ENCODE peak calls at places on chromosomes 4 and X, in four cellular contexts. F is neuronal stem cell, C is HCT116, W is mesendoderm. Y is an unnamed sample.

GRCh38 chrX:15988661-15989603 is 134.3 kb upstream of the AP1S2 start:
- DNase-seq in F (no peak), C (no peak), W (peak), Y (peak)

GRCh38 chrX:34642849-34643248 is 14.2 kb downstream of the TMEM47 start:
- DNase-seq in F (no peak), C (no peak), W (no peak), Y (no peak)

GRCh38 chr4:173835863-173836262 is 305.8 kb upstream of the HAND2 start:
- DNase-seq in F (peak), C (no peak), W (peak), Y (peak)

GRCh38 chr4:111977419-111977965 is 167.8 kb upstream of the FAM241A start:
- DNase-seq in F (no peak), C (no peak), W (no peak), Y (no peak)

GRCh38 chr4:15836362-15836761 is 58.2 kb downstream of the CD38 start:
- DNase-seq in F (no peak), C (peak), W (peak), Y (peak)

GRCh38 chr4:40856836-40857362 is 107.1 kb downstream of the NSUN7 start:
- DNase-seq in F (peak), C (no peak), W (peak), Y (peak)

GRCh38 chr4:24973471-24974251 is 57.1 kb downstream of the LGI2 start:
- DNase-seq in F (no peak), C (no peak), W (no peak), Y (peak)

GRCh38 chr4:147749811-147750321 is 18.0 kb downstream of the ARHGAP10 start:
- DNase-seq in F (no peak), C (no peak), W (no peak), Y (no peak)

GRCh38 chr4:93042746-93043145 is 739.0 kb downstream of the GRID2 start:
- DNase-seq in F (no peak), C (no peak), W (no peak), Y (no peak)

GRCh38 chr4:76272091-76272490 is 20.6 kb downstream of the FAM47E start:
- DNase-seq in F (no peak), C (no peak), W (no peak), Y (no peak)

GRCh38 chr4:69134471-69134870 is 38.2 kb downstream of the UGT2B7 start:
- DNase-seq in F (no peak), C (no peak), W (no peak), Y (no peak)

GRCh38 chr4:79575709-79576479 is 167.9 kb upstream of the GK2 start:
- DNase-seq in F (no peak), C (no peak), W (no peak), Y (no peak)

GRCh38 chrX:80181079-80181478 is 166.5 kb downstream of the TBX22 start:
- DNase-seq in F (no peak), C (no peak), W (peak), Y (no peak)

GRCh38 chr4:4945021-4945420 is 74.2 kb downstream of the CYTL1 start:
- DNase-seq in F (no peak), C (no peak), W (no peak), Y (no peak)

GRCh38 chr4:89657931-89658700 is 178.8 kb downstream of the SNCA start:
- DNase-seq in F (no peak), C (peak), W (peak), Y (peak)

GRCh38 chr4:83118869-83119268 is 4.3 kb upstream of the PLAC8 start:
- DNase-seq in F (no peak), C (no peak), W (no peak), Y (no peak)

GRCh38 chr4:107497054-107497453 is 223.0 kb downstream of the PAPSS1 start:
- DNase-seq in F (no peak), C (no peak), W (no peak), Y (no peak)

GRCh38 chrX:154332561-154332960 is 37.0 kb downstream of the TKTL1 start:
- DNase-seq in F (no peak), C (no peak), W (no peak), Y (no peak)

GRCh38 chr4:153228512-153229145 is 24.4 kb downstream of the TRIM2 start:
- DNase-seq in F (no peak), C (no peak), W (no peak), Y (no peak)

GRCh38 chr4:46986922-46987638 is 6.3 kb downstream of the GABRA4 start:
- DNase-seq in F (no peak), C (no peak), W (no peak), Y (no peak)

GRCh38 chr4:17033256-17034245 is 135.1 kb upstream of the LDB2 start:
- DNase-seq in F (no peak), C (no peak), W (no peak), Y (no peak)

GRCh38 chr4:72779256-72779655 is 210.2 kb upstream of the ADAMTS3 start:
- DNase-seq in F (no peak), C (no peak), W (no peak), Y (no peak)

GRCh38 chr4:117893207-117893606 is 141.1 kb upstream of the NDST3 start:
- DNase-seq in F (no peak), C (no peak), W (no peak), Y (no peak)

GRCh38 chrX:9420513-9420912 is 44.3 kb upstream of the TBL1X start:
- DNase-seq in F (no peak), C (no peak), W (peak), Y (no peak)

GRCh38 chr4:139582044-139582443 is 26.0 kb upstream of the SETD7 start:
- DNase-seq in F (no peak), C (no peak), W (no peak), Y (no peak)

GRCh38 chr4:120769227-120769626 is 153.3 kb downstream of the PRDM5 start:
- DNase-seq in F (no peak), C (peak), W (peak), Y (peak)

GRCh38 chrX:134634691-134635090 is 23.6 kb downstream of the PLAC1 start:
- DNase-seq in F (no peak), C (no peak), W (no peak), Y (no peak)

GRCh38 chrX:129600981-129601424 is 53.8 kb downstream of the APLN start:
- DNase-seq in F (no peak), C (no peak), W (peak), Y (peak)

GRCh38 chr4:8585721-8586161 is 5.5 kb downstream of the GPR78 start:
- DNase-seq in F (no peak), C (no peak), W (no peak), Y (no peak)

GRCh38 chr4:73446336-73446938 is 10.4 kb downstream of the AFP start:
- DNase-seq in F (peak), C (peak), W (peak), Y (peak)

DNA sequence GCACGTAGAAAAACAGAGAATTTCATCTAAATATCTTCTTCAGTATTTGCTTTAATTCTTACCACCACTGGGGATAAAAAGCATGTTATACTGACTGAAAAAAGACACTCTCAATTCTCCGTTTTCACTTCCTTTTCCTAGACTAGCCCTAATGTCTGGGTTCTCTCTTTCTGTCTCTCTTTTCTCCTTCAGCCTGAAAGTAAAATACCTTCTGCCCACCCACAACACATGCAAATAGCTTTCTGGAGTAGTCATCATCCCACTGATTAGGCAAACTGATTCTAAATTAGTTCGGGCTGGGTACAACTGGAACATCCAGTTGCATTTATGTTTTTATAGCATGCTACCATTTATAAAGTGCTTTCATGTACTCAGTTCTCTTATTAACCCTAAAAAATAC is 142.4 kb upstream of the ANKRD50 start:
- DNase-seq in F (no peak), C (no peak), W (no peak), Y (no peak)
- H3K4me2 ChIP-seq in F (no peak), C (no peak), W (no peak), Y (no peak)

GRCh38 chrX:83892433-83892832 is 31.5 kb downstream of the CYLC1 start:
- DNase-seq in F (no peak), C (no peak), W (no peak), Y (no peak)
- H3K4me2 ChIP-seq in F (no peak), C (no peak), W (no peak), Y (no peak)

DNA sequence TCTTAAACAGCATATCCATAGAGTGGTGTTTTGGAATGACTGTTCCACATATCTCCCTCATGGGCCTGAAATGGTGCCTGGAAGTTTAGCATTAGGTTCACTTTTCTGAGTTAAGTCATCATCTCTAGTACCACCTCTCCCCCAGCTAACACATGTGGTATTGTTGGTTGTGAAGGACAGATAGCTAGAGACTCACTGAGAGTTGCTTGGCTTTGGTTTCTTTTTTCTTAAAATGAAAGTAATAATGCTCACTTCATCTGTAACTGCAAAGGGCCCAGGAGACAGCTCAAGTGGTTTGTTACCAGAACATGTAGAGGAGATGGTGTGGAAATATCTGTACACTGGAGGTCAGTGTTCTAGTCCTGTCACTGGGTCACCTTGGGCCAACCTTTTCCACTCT is 90.9 kb downstream of the EFNB1 start:
- DNase-seq in F (no peak), C (no peak), W (no peak), Y (no peak)
- H3K4me2 ChIP-seq in F (no peak), C (no peak), W (no peak), Y (no peak)

GRCh38 chrX:40755291-40756249 is 20.2 kb upstream of the MED14 start:
- DNase-seq in F (no peak), C (no peak), W (peak), Y (no peak)

GRCh38 chrX:40748977-40749376 is 13.6 kb upstream of the MED14 start:
- DNase-seq in F (no peak), C (no peak), W (no peak), Y (no peak)

GRCh38 chrX:40746536-40746935 is 11.2 kb upstream of the MED14 start:
- DNase-seq in F (no peak), C (no peak), W (no peak), Y (no peak)

DNA sequence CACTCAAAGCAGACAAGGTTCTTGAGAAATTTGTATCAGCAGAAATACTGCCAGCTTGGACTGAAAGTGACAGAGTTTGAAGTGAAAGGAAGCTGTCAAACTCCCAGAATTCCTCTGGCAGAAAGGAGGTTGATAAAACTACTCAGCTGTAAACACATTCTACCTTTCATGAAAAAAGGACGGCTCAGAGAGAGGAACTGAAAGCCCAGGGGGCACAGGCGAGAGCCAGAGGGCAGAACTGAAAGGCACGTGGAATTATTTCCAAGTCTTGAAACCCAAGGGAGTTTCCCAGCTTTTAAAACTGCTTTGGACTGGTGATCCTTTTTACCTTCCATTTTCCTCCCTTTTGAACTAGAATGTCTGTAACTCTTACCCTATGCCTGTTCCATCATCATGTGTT is 14.5 kb upstream of the MED14 start:
- DNase-seq in F (no peak), C (no peak), W (no peak), Y (no peak)
- H3K4me2 ChIP-seq in F (no peak), C (no peak), W (no peak), Y (no peak)

GRCh38 chr4:56743550-56743949 is 62.5 kb upstream of the HOPX start:
- DNase-seq in F (no peak), C (no peak), W (no peak), Y (peak)
- H3K4me2 ChIP-seq in F (no peak), C (no peak), W (no peak), Y (peak)

Y was measured in hepatocyte.